ENCODE peak calls at places on chromosomes 12 and 14, in eight cellular contexts. M, L, P, Y, X, D, Z and J are unnamed samples.

GRCh38 chr14:54343276-54344121 is 53.3 kb upstream of the CDKN3 start:
- DNase-seq in D (peak; percentile 88), M (no peak), X (no peak), L (no peak), Z (no peak), Y (no peak), P (no peak), J (no peak)

GRCh38 chr14:68395585-68395984 is 397.3 kb downstream of the ZFP36L1 start:
- DNase-seq in D (peak; percentile 69), M (no peak), Y (no peak), Z (peak; percentile 77), P (no peak), L (peak; percentile 67), X (peak; percentile 66), J (no peak)

GRCh38 chr12:9796346-9796745 is 30.9 kb upstream of the KLRF1 start:
- DNase-seq in L (no peak), X (no peak), M (no peak), P (no peak), Y (no peak), D (no peak), Z (no peak), J (peak; percentile 25)

GRCh38 chr14:22973217-22974032 is 8.9 kb downstream of the AJUBA start:
- DNase-seq in P (no peak), X (peak; percentile 69), L (peak; percentile 67), Y (no peak), Z (peak; percentile 66), M (peak; percentile 68), D (peak; percentile 43), J (peak; percentile 47)

GRCh38 chr12:109818900-109819500 is 14.2 kb downstream of the TRPV4 start:
- DNase-seq in X (peak; percentile 86), P (no peak), Z (peak; percentile 14), D (peak; percentile 20), Y (no peak), L (peak; percentile 91), M (no peak), J (no peak)

GRCh38 chr12:128551266-128552025 is 272.3 kb downstream of the SLC15A4 start:
- DNase-seq in Y (no peak), M (no peak), Z (no peak), L (no peak), X (no peak), D (no peak), P (no peak), J (no peak)

GRCh38 chr12:9798008-9798619 is 29.2 kb upstream of the KLRF1 start:
- DNase-seq in M (peak; percentile 92), L (peak; percentile 47), D (peak; percentile 68), Y (no peak), P (peak; percentile 24), X (no peak), Z (peak; percentile 74), J (peak; percentile 68)

GRCh38 chr14:58216544-58216943 is 16.6 kb downstream of the ACTR10 start:
- DNase-seq in L (peak; percentile 21), Y (no peak), D (peak; percentile 55), P (no peak), Z (no peak), M (no peak), X (peak; percentile 18), J (no peak)

GRCh38 chr14:61627612-61628011 is 67.7 kb upstream of the HIF1A start:
- DNase-seq in D (no peak), L (no peak), M (no peak), X (no peak), P (no peak), Y (no peak), Z (no peak), J (no peak)

GRCh38 chr12:130761537-130762318 is 45.6 kb upstream of the RIMBP2 start:
- DNase-seq in Y (peak; percentile 26), M (peak; percentile 63), P (peak; percentile 14), L (peak; percentile 82), D (peak; percentile 40), X (peak; percentile 82), Z (peak; percentile 59), J (peak; percentile 43)

GRCh38 chr12:104498211-104498801 is 41.6 kb downstream of the CHST11 start:
- DNase-seq in X (peak; percentile 11), Y (no peak), P (no peak), M (peak; percentile 64), Z (no peak), L (no peak), D (peak; percentile 75), J (no peak)

GRCh38 chr14:54622189-54622958 is 55.4 kb downstream of the SAMD4A start:
- DNase-seq in D (no peak), Z (no peak), L (no peak), M (peak; percentile 81), Y (no peak), P (no peak), X (no peak), J (no peak)

GRCh38 chr12:1812650-1813302 is 7.6 kb upstream of the LRTM2 start:
- DNase-seq in M (peak; percentile 67), L (peak; percentile 33), D (peak; percentile 45), P (no peak), Z (peak; percentile 67), Y (no peak), X (no peak), J (peak; percentile 19)